ENCODE peak calls at places on chromosomes 6 and 20, in ten cellular contexts. I is effector memory CD4-positive, alpha-beta T cell; G is right lobe of liver; T is A549; B is osteoblast; X is HL-60; U is ovary; S is fibroblast of the aortic adventitia; Z is astrocyte of the spinal cord; K is hepatocyte. C is an unnamed sample.

GRCh38 chr20:57464642-57465211 is 60.2 kb downstream of the CTCFL start:
- DNase-seq in I (no peak), Z (no peak), K (peak; percentile 25), G (peak; percentile 66), X (peak; percentile 75), S (peak; percentile 16), U (no peak), T (peak; percentile 71), B (peak; percentile 83), C (no peak)

GRCh38 chr6:155528982-155529453 is 73.4 kb upstream of the NOX3 start:
- DNase-seq in T (peak; percentile 54), S (peak; percentile 90), B (peak; percentile 83), U (no peak), I (no peak), K (peak; percentile 57), Z (peak; percentile 89), X (peak; percentile 39), G (no peak), C (peak; percentile 85)

GRCh38 chr6:90124904-90125510 is 171.6 kb downstream of the BACH2 start:
- DNase-seq in T (no peak), U (no peak), S (no peak), B (peak; percentile 13), G (no peak), X (no peak), Z (no peak), K (no peak), I (no peak), C (no peak)

GRCh38 chr20:24634855-24635254 is 165.4 kb downstream of the SYNDIG1 start:
- DNase-seq in S (peak; percentile 88), B (peak; percentile 98), G (no peak), X (peak; percentile 62), T (peak; percentile 91), I (no peak), U (no peak), Z (peak; percentile 89), K (peak; percentile 68), C (peak; percentile 87)

GRCh38 chr6:28537509-28538140 is 11.9 kb downstream of the GPX5 start:
- DNase-seq in I (no peak), U (no peak), B (no peak), Z (peak; percentile 8), S (peak; percentile 2), K (peak; percentile 60), G (no peak), X (no peak), T (peak; percentile 73), C (no peak)

GRCh38 chr20:57567471-57568079 is 6.7 kb downstream of the PCK1 start:
- DNase-seq in U (no peak), K (no peak), S (no peak), T (no peak), X (no peak), Z (no peak), G (peak; percentile 83), B (peak; percentile 46), I (no peak), C (no peak)

GRCh38 chr6:54282186-54282585 is 26.1 kb upstream of the TINAG start:
- DNase-seq in G (no peak), T (peak; percentile 38), U (no peak), Z (peak; percentile 85), B (peak; percentile 79), I (no peak), K (no peak), X (no peak), S (peak; percentile 59), C (peak; percentile 82)

GRCh38 chr20:45254867-45255266 is 503 bp upstream of the SLPI start:
- DNase-seq in Z (peak; percentile 7), U (no peak), B (peak; percentile 30), X (peak; percentile 92), I (no peak), S (peak; percentile 77), G (no peak), T (peak; percentile 39), K (peak; percentile 43), C (peak; percentile 22)

GRCh38 chr20:49328790-49329189 is 50.9 kb upstream of the ZNFX1 start:
- DNase-seq in G (no peak), K (no peak), Z (no peak), T (no peak), B (no peak), U (no peak), X (no peak), S (no peak), I (no peak), C (no peak)

GRCh38 chr6:168599769-168600330 is 158.9 kb downstream of the SMOC2 start:
- DNase-seq in S (no peak), G (no peak), X (no peak), I (no peak), Z (no peak), T (no peak), K (no peak), U (no peak), B (no peak), C (no peak)

GRCh38 chr6:133894369-133894768 is 5.5 kb downstream of the TCF21 start:
- DNase-seq in G (no peak), X (no peak), Z (no peak), B (no peak), U (no peak), I (no peak), S (no peak), K (no peak), T (no peak), C (no peak)

GRCh38 chr6:133894795-133895401 is 6.0 kb downstream of the TCF21 start:
- DNase-seq in U (no peak), X (no peak), G (no peak), T (peak; percentile 23), S (peak; percentile 81), K (peak; percentile 76), Z (peak; percentile 37), I (no peak), B (no peak), C (no peak)

GRCh38 chr6:133892444-133893323 is 3.8 kb downstream of the TCF21 start:
- DNase-seq in G (no peak), Z (peak; percentile 13), T (no peak), U (peak; percentile 58), S (no peak), K (peak; percentile 23), I (no peak), B (no peak), X (no peak), C (no peak)

GRCh38 chr6:133891814-133892443 is 3.0 kb downstream of the TCF21 start:
- DNase-seq in X (no peak), T (no peak), Z (peak; percentile 37), I (no peak), G (no peak), K (no peak), S (peak; percentile 16), B (peak; percentile 82), U (no peak), C (no peak)

DNA sequence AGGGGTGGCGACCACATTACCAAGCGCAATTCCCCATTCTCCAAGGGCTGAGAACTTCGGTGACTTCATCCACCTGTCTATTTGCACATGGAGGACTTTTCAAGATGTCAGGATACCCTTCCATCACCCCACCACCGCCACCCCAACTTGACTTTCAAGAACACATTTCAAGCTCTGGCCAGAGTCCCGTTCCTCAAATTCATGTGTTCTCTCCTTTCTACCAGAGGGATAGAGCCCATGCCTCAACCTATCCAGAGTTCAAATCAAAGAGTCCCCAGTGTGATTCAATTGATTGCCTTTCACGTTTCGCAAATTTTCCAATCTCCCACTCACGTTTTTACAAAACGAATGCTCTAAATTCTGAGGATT is 4.4 kb downstream of the TCF21 start:
- DNase-seq in S (no peak), T (no peak), I (no peak), K (no peak), Z (no peak), B (no peak), X (no peak), U (no peak), G (no peak), C (no peak)
- H3K4me3 ChIP-seq in S (no peak overlapping the region), T (no peak overlapping the region), I (no peak overlapping the region), K (no peak overlapping the region), Z (no peak overlapping the region), B (no peak overlapping the region), X (no peak overlapping the region), U (no peak overlapping the region), G (peak overlapping the region; percentile 4), C (no peak overlapping the region)

GRCh38 chr20:63215101-63216040 is 560 bp downstream of the YTHDF1 start:
- DNase-seq in U (no peak), K (peak; percentile 76), G (no peak), S (peak; percentile 53), B (peak; percentile 99), I (no peak), T (peak; percentile 68), Z (peak; percentile 46), X (peak; percentile 27), C (no peak)

GRCh38 chr20:63216041-63216848 is at the start of gene YTHDF1:
- DNase-seq in U (peak; percentile 97), X (peak; percentile 95), Z (peak; percentile 94), K (peak; percentile 99), B (peak; percentile 100), G (peak; percentile 98), T (peak; percentile 95), S (peak; percentile 89), I (peak; percentile 90), C (peak; percentile 61)

GRCh38 chr20:63212393-63212730 is 3.6 kb downstream of the YTHDF1 start:
- DNase-seq in K (no peak), S (no peak), G (no peak), U (no peak), T (no peak), B (peak; percentile 92), X (no peak), Z (no peak), I (no peak), C (no peak)

GRCh38 chr20:63212792-63213191 is 3.1 kb downstream of the YTHDF1 start:
- DNase-seq in K (no peak), I (no peak), T (no peak), X (no peak), G (no peak), B (peak; percentile 55), Z (no peak), S (no peak), U (no peak), C (no peak)

GRCh38 chr20:63214514-63214913 is 1.4 kb downstream of the YTHDF1 start:
- DNase-seq in G (no peak), Z (no peak), K (no peak), I (no peak), U (no peak), S (no peak), B (peak; percentile 17), T (no peak), X (no peak), C (no peak)
- H3K4me3 ChIP-seq in G (no peak overlapping the region), Z (no peak overlapping the region), K (peak overlapping the region; percentile 91), I (peak overlapping the region; percentile 63), U (no peak overlapping the region), S (peak overlapping the region; percentile 80), B (peak overlapping the region; percentile 91), T (peak overlapping the region; percentile 95), X (no peak overlapping the region), C (no peak overlapping the region)

GRCh38 chr20:47508228-47508752 is 6.6 kb downstream of the NCOA3 start:
- DNase-seq in K (no peak), I (no peak), S (no peak), X (no peak), G (no peak), U (no peak), T (no peak), B (no peak), Z (no peak), C (no peak)
- H3K4me3 ChIP-seq in K (no peak overlapping the region), I (no peak overlapping the region), S (no peak overlapping the region), X (no peak overlapping the region), G (no peak overlapping the region), U (no peak overlapping the region), T (no peak overlapping the region), B (no peak overlapping the region), Z (no peak overlapping the region), C (no peak overlapping the region)

DNA sequence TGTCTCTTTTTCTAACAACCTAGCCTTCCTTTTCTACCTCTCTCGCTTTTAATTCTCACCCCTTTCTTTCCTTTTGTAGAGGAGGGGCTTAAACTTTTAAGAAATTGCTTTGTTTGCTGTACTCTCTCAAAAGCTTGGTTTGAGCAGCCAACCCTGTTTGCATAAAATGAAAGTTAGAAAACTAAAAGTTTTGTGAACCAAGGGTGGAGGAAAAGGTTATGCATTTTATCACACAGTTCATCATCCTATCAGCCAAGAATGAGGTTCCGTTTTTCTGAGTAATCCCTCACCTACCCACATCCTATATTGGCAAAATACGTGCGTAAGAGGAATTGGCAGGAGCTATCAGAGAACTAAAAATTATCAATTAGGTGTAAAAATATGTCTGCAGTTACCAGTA is 42.8 kb upstream of the LOC128125822 start:
- DNase-seq in U (no peak), G (no peak), T (peak; percentile 50), I (no peak), X (no peak), S (peak; percentile 21), B (no peak), K (no peak), Z (no peak), C (no peak)
- H3K4me3 ChIP-seq in U (no peak overlapping the region), G (peak overlapping the region; percentile 8), T (peak overlapping the region; percentile 32), I (no peak overlapping the region), X (no peak overlapping the region), S (no peak overlapping the region), B (no peak overlapping the region), K (no peak overlapping the region), Z (no peak overlapping the region), C (no peak overlapping the region)